ENCODE peak calls at places on chromosome 10, in ten cellular contexts. Q, L, C, U, B, K, T, A, M and O are unnamed samples.

GRCh38 chr10:31582365-31583052 is 263.5 kb downstream of the ZEB1 start:
- DNase-seq in Q (no peak), L (peak; percentile 66), C (no peak), U (peak; percentile 40), B (no peak), K (peak; percentile 71), T (no peak), A (no peak), M (peak; percentile 32), O (peak; percentile 52)

GRCh38 chr10:75770634-75771081 is 339.2 kb downstream of the LRMDA start:
- DNase-seq in Q (no peak), L (no peak), C (no peak), U (peak; percentile 75), B (no peak), K (no peak), T (no peak), A (peak; percentile 25), M (no peak), O (no peak)

GRCh38 chr10:43943825-43944360 is 295.2 kb upstream of the ZNF32 start:
- DNase-seq in Q (no peak), L (no peak), C (no peak), U (no peak), B (no peak), K (no peak), T (no peak), A (no peak), M (no peak), O (no peak)

GRCh38 chr10:28686835-28687682 is 9.7 kb downstream of the BAMBI start:
- DNase-seq in Q (no peak), L (no peak), C (no peak), U (peak; percentile 53), B (no peak), K (no peak), T (no peak), A (peak; percentile 49), M (no peak), O (peak; percentile 71)

GRCh38 chr10:93437000-93437945 is 44.9 kb downstream of the MYOF start:
- DNase-seq in Q (no peak), L (peak; percentile 89), C (no peak), U (peak; percentile 99), B (no peak), K (peak; percentile 81), T (peak; percentile 71), A (peak; percentile 100), M (peak; percentile 88), O (peak; percentile 100)

GRCh38 chr10:113770346-113770745 is 18.9 kb downstream of the PLEKHS1 start:
- DNase-seq in Q (no peak), L (no peak), C (no peak), U (no peak), B (no peak), K (no peak), T (no peak), A (no peak), M (no peak), O (no peak)

GRCh38 chr10:46287846-46288480 is 1.2 kb downstream of the ANTXRL start:
- DNase-seq in Q (no peak), L (no peak), C (no peak), U (no peak), B (no peak), K (no peak), T (peak; percentile 24), A (no peak), M (no peak), O (no peak)

GRCh38 chr10:100877451-100877850 is 35.3 kb upstream of the SLF2 start:
- DNase-seq in Q (no peak), L (no peak), C (no peak), U (no peak), B (no peak), K (no peak), T (no peak), A (no peak), M (no peak), O (no peak)

GRCh38 chr10:47322300-47323061 is at the start of gene GDF2:
- DNase-seq in Q (no peak), L (no peak), C (no peak), U (no peak), B (no peak), K (no peak), T (no peak), A (no peak), M (no peak), O (no peak)

GRCh38 chr10:94299417-94299816 is 63.3 kb downstream of the NOC3L start:
- DNase-seq in Q (peak; percentile 35), L (no peak), C (no peak), U (peak; percentile 79), B (no peak), K (peak; percentile 32), T (no peak), A (peak; percentile 75), M (peak; percentile 64), O (peak; percentile 54)

GRCh38 chr10:110641256-110641655 is 2.9 kb upstream of the RBM20 start:
- DNase-seq in Q (peak; percentile 75), L (peak; percentile 75), C (peak; percentile 6), U (no peak), B (no peak), K (no peak), T (no peak), A (no peak), M (peak; percentile 26), O (peak; percentile 58)

GRCh38 chr10:20839141-20839540 is 58.0 kb downstream of the NEBL start:
- DNase-seq in Q (no peak), L (no peak), C (no peak), U (no peak), B (no peak), K (no peak), T (no peak), A (no peak), M (no peak), O (peak; percentile 15)

GRCh38 chr10:31999261-31999660 is 57.0 kb downstream of the KIF5B start:
- DNase-seq in Q (no peak), L (no peak), C (no peak), U (peak; percentile 27), B (no peak), K (no peak), T (no peak), A (no peak), M (no peak), O (no peak)

GRCh38 chr10:95513008-95513589 is 48.1 kb downstream of the SORBS1 start:
- DNase-seq in Q (no peak), L (no peak), C (no peak), U (no peak), B (no peak), K (no peak), T (no peak), A (no peak), M (no peak), O (no peak)